ENCODE peak calls at places on chromosomes 4 and X, in eight cellular contexts. One of them, this sample, is unnamed.

GRCh38 chr4:40354158-40354557 is 19.0 kb downstream of the CHRNA9 start:
- DNase-seq in endothelial cell of umbilical vein: no peak
- DNase-seq in astrocyte: no peak
- DNase-seq in stimulated activated CD4-positive, alpha-beta T cell treated with anti-CD3 and anti-CD28 coated beads, Interleukin-1b, Interleukin-23, amount 100 ng/mL, for 1 hour: no peak
- DNase-seq in DMS 273 treated with DMSO at 0.1 percent for 48 hours: no peak
- DNase-seq in amniotic stem cell: no peak
- DNase-seq in endodermal cell: no peak
- DNase-seq in WTC11: no peak
- DNase-seq in this sample: no peak

GRCh38 chrX:134840370-134840769 is 150.4 kb upstream of the SMIM10 start:
- DNase-seq in endothelial cell of umbilical vein: no peak
- DNase-seq in astrocyte: no peak
- DNase-seq in stimulated activated CD4-positive, alpha-beta T cell treated with anti-CD3 and anti-CD28 coated beads, Interleukin-1b, Interleukin-23, amount 100 ng/mL, for 1 hour: no peak
- DNase-seq in DMS 273 treated with DMSO at 0.1 percent for 48 hours: no peak
- DNase-seq in amniotic stem cell: no peak
- DNase-seq in endodermal cell: no peak
- DNase-seq in WTC11: no peak
- DNase-seq in this sample: no peak

GRCh38 chr4:143558823-143559756 is 45.6 kb downstream of the SMARCA5 start:
- DNase-seq in endothelial cell of umbilical vein: peak
- DNase-seq in astrocyte: peak
- DNase-seq in stimulated activated CD4-positive, alpha-beta T cell treated with anti-CD3 and anti-CD28 coated beads, Interleukin-1b, Interleukin-23, amount 100 ng/mL, for 1 hour: peak
- DNase-seq in DMS 273 treated with DMSO at 0.1 percent for 48 hours: peak
- DNase-seq in amniotic stem cell: no peak
- DNase-seq in endodermal cell: peak
- DNase-seq in WTC11: peak
- DNase-seq in this sample: peak

GRCh38 chrX:145865082-145865481 is 47.5 kb downstream of the SLITRK2 start:
- DNase-seq in endothelial cell of umbilical vein: no peak
- DNase-seq in astrocyte: no peak
- DNase-seq in stimulated activated CD4-positive, alpha-beta T cell treated with anti-CD3 and anti-CD28 coated beads, Interleukin-1b, Interleukin-23, amount 100 ng/mL, for 1 hour: no peak
- DNase-seq in DMS 273 treated with DMSO at 0.1 percent for 48 hours: no peak
- DNase-seq in amniotic stem cell: no peak
- DNase-seq in endodermal cell: no peak
- DNase-seq in WTC11: no peak
- DNase-seq in this sample: no peak

GRCh38 chr4:122855491-122855890 is 28.9 kb downstream of the FGF2 start:
- DNase-seq in endothelial cell of umbilical vein: peak
- DNase-seq in astrocyte: no peak
- DNase-seq in stimulated activated CD4-positive, alpha-beta T cell treated with anti-CD3 and anti-CD28 coated beads, Interleukin-1b, Interleukin-23, amount 100 ng/mL, for 1 hour: no peak
- DNase-seq in DMS 273 treated with DMSO at 0.1 percent for 48 hours: no peak
- DNase-seq in amniotic stem cell: no peak
- DNase-seq in endodermal cell: no peak
- DNase-seq in WTC11: no peak
- DNase-seq in this sample: no peak

GRCh38 chrX:42530027-42530426 is 247.9 kb downstream of the PPP1R2C start:
- DNase-seq in endothelial cell of umbilical vein: no peak
- DNase-seq in astrocyte: peak
- DNase-seq in stimulated activated CD4-positive, alpha-beta T cell treated with anti-CD3 and anti-CD28 coated beads, Interleukin-1b, Interleukin-23, amount 100 ng/mL, for 1 hour: no peak
- DNase-seq in DMS 273 treated with DMSO at 0.1 percent for 48 hours: no peak
- DNase-seq in amniotic stem cell: peak
- DNase-seq in endodermal cell: peak
- DNase-seq in WTC11: no peak
- DNase-seq in this sample: no peak

GRCh38 chr4:159010563-159011260 is 92.2 kb upstream of the RAPGEF2 start:
- DNase-seq in endothelial cell of umbilical vein: no peak
- DNase-seq in astrocyte: peak
- DNase-seq in stimulated activated CD4-positive, alpha-beta T cell treated with anti-CD3 and anti-CD28 coated beads, Interleukin-1b, Interleukin-23, amount 100 ng/mL, for 1 hour: no peak
- DNase-seq in DMS 273 treated with DMSO at 0.1 percent for 48 hours: peak
- DNase-seq in amniotic stem cell: no peak
- DNase-seq in endodermal cell: no peak
- DNase-seq in WTC11: no peak
- DNase-seq in this sample: peak

GRCh38 chr4:53935780-53936179 is 128.6 kb downstream of the CHIC2 start:
- DNase-seq in endothelial cell of umbilical vein: no peak
- DNase-seq in astrocyte: peak
- DNase-seq in stimulated activated CD4-positive, alpha-beta T cell treated with anti-CD3 and anti-CD28 coated beads, Interleukin-1b, Interleukin-23, amount 100 ng/mL, for 1 hour: no peak
- DNase-seq in DMS 273 treated with DMSO at 0.1 percent for 48 hours: no peak
- DNase-seq in amniotic stem cell: peak
- DNase-seq in endodermal cell: no peak
- DNase-seq in WTC11: no peak
- DNase-seq in this sample: no peak

GRCh38 chr4:106893903-106894302 is 142.2 kb downstream of the DKK2 start:
- DNase-seq in endothelial cell of umbilical vein: no peak
- DNase-seq in astrocyte: no peak
- DNase-seq in stimulated activated CD4-positive, alpha-beta T cell treated with anti-CD3 and anti-CD28 coated beads, Interleukin-1b, Interleukin-23, amount 100 ng/mL, for 1 hour: no peak
- DNase-seq in DMS 273 treated with DMSO at 0.1 percent for 48 hours: no peak
- DNase-seq in amniotic stem cell: no peak
- DNase-seq in endodermal cell: no peak
- DNase-seq in WTC11: no peak
- DNase-seq in this sample: peak